ENCODE peak calls at places on chromosomes 3 and 15, in four cellular contexts. D, I, Q and J are unnamed samples.

GRCh38 chr3:130834476-130834875 is 59.4 kb upstream of the ATP2C1 start:
- DNase-seq in D (no peak), Q (no peak), I (no peak), J (no peak)

GRCh38 chr3:111369953-111370352 is 172.0 kb upstream of the CD96 start:
- DNase-seq in Q (no peak), D (no peak), I (no peak), J (no peak)

GRCh38 chr3:141410861-141411771 is 42.8 kb downstream of the ZBTB38 start:
- DNase-seq in I (no peak), D (no peak), Q (no peak), J (peak)

GRCh38 chr15:99209326-99209725 is 40.1 kb downstream of the TTC23 start:
- DNase-seq in D (no peak), Q (no peak), I (no peak), J (peak)

GRCh38 chr3:193240850-193241706 is at the start of gene PLAAT1:
- DNase-seq in Q (peak), I (peak), D (peak), J (peak)

GRCh38 chr15:55256281-55257013 is 33.2 kb downstream of the RAB27A start:
- DNase-seq in Q (no peak), I (no peak), D (no peak), J (no peak)

GRCh38 chr3:127184870-127185216 is 8.1 kb upstream of the PRR23E start:
- DNase-seq in I (no peak), Q (no peak), D (peak), J (no peak)

GRCh38 chr3:141308588-141309218 is 59.6 kb upstream of the ZBTB38 start:
- DNase-seq in I (peak), D (no peak), Q (peak), J (peak)

GRCh38 chr15:66502491-66502890 is 2.2 kb downstream of the RPL4 start:
- DNase-seq in I (no peak), D (no peak), Q (no peak), J (no peak)

GRCh38 chr15:66505818-66506217 is 692 bp downstream of the ZWILCH start:
- DNase-seq in I (no peak), Q (no peak), D (no peak), J (no peak)

GRCh38 chr15:66505430-66505811 is 295 bp downstream of the ZWILCH start:
- DNase-seq in I (no peak), D (no peak), Q (no peak), J (no peak)

GRCh38 chr15:66503780-66504562 is 684 bp downstream of the RPL4 start:
- DNase-seq in D (no peak), Q (no peak), I (no peak), J (peak)

GRCh38 chr15:66504563-66505429 is at the start of the genes RPL4 and ZWILCH:
- DNase-seq in D (peak), Q (peak), I (peak), J (peak)
- TF ChIP-seq POLR2A in D (peak), Q (peak), I (peak), J (peak)

GRCh38 chr15:71934446-71934845 is 124.1 kb downstream of the NR2E3 start:
- DNase-seq in I (no peak), Q (no peak), D (no peak), J (no peak)
- H3K27ac ChIP-seq in I (no peak), Q (no peak), D (no peak), J (no peak)

DNA sequence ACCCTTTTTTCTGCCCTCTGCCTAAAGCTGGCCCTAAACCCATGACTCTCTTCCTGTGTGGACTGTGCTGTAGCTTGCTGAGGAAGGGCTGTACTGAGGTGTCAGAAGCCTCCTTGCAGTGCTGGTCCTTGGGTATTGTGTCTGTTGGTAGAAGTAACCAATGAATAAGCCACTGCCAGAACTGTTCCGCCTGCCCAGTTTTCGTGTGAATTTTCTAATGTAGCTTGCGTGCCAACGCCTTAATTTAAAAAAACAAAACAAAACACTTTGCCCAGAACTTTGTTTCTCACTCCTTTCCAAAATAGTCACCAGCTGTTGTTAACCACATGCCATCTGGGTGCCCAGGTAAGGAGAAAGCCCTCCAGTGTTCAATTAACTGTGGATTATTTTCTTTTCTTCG is 101.9 kb downstream of the KLHL25 start:
- DNase-seq in Q (no peak), I (no peak), D (no peak), J (no peak)
- TF ChIP-seq POLR2AphosphoS5 in Q (no peak), I (no peak), D (peak), J (no peak)

GRCh38 chr3:50568947-50569749 is at the start of gene HEMK1:
- DNase-seq in Q (peak), I (peak), D (peak), J (peak)

GRCh38 chr3:50570508-50571279 is 1.4 kb downstream of the HEMK1 start:
- DNase-seq in I (no peak), Q (no peak), D (no peak), J (no peak)

GRCh38 chr3:50567011-50567385 is 549 bp downstream of the C3orf18 start:
- DNase-seq in D (no peak), I (no peak), Q (no peak), J (no peak)

GRCh38 chr3:50564321-50564720 is 3.2 kb downstream of the C3orf18 start:
- DNase-seq in D (no peak), I (no peak), Q (no peak), J (no peak)

GRCh38 chr3:50567386-50568182 is at the start of gene C3orf18:
- DNase-seq in D (peak), I (peak), Q (peak), J (peak)
- TF ChIP-seq POLR2A in D (no peak), I (no peak), Q (no peak), J (no peak)

DNA sequence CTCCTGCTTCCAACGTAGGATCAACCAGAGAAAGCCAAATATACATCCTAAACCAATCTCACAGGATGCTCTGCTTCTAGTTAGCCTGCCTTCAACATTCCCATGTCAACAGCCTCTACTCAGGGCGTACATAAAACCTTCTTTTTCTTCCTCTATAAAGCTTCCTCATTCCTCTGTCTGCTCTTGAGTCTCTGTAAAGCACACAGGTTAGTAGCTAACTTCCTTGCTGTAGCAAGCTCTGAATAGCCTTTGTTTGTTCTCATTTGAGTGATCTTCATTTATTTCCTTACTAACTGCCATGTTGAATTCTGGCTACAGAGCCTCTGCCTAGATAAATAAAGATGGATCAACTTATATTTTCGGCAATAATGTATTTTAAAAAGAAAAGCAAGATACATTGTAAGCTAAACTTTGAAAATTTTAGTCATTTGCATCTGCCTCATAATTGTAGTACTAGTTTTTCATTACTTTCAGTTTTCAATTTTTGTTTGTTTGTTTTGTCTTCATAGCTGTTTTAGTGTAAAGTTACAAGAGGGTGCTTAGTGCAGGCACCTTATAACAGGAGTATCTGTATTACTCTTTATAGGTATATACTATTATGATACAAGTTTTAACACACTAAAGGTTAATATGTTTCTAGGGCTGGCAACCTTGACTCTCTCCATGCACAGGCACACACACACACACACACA is 498.2 kb downstream of the PYDC2 start:
- DNase-seq in I (no peak), Q (no peak), D (no peak), J (no peak)
- H3K27ac ChIP-seq in I (no peak), Q (no peak), D (no peak), J (no peak)